ENCODE peak calls at places on chromosome 19, in ten cellular contexts. One of them, this sample, is unnamed.

GRCh38 chr19:10896851-10897526 is 25.6 kb downstream of the CARM1 start:
- DNase-seq in iPS DF 6.9: no peak
- DNase-seq in PC-9: no peak
- DNase-seq in stomach: no peak
- DNase-seq in AG08395: no peak
- DNase-seq in T follicular helper cell: no peak
- DNase-seq in HS-27A: no peak
- DNase-seq in AG20443: no peak
- DNase-seq in EL: no peak
- DNase-seq in smooth muscle cell of the brain vasculature: no peak
- DNase-seq in this sample: no peak

GRCh38 chr19:50925734-50926133 is 14.5 kb upstream of the KLK4 start:
- DNase-seq in iPS DF 6.9: no peak
- DNase-seq in PC-9: no peak
- DNase-seq in stomach: no peak
- DNase-seq in AG08395: no peak
- DNase-seq in T follicular helper cell: no peak
- DNase-seq in HS-27A: no peak
- DNase-seq in AG20443: no peak
- DNase-seq in EL: no peak
- DNase-seq in smooth muscle cell of the brain vasculature: no peak
- DNase-seq in this sample: no peak

GRCh38 chr19:3586124-3586626 is 897 bp downstream of the GIPC3 start:
- DNase-seq in iPS DF 6.9: no peak
- DNase-seq in PC-9: no peak
- DNase-seq in stomach: no peak
- DNase-seq in AG08395: no peak
- DNase-seq in T follicular helper cell: no peak
- DNase-seq in HS-27A: no peak
- DNase-seq in AG20443: no peak
- DNase-seq in EL: no peak
- DNase-seq in smooth muscle cell of the brain vasculature: no peak
- DNase-seq in this sample: peak

GRCh38 chr19:11995174-11995573 is 30.3 kb downstream of the ZNF763 start:
- DNase-seq in iPS DF 6.9: no peak
- DNase-seq in PC-9: no peak
- DNase-seq in stomach: no peak
- DNase-seq in AG08395: peak
- DNase-seq in T follicular helper cell: no peak
- DNase-seq in HS-27A: no peak
- DNase-seq in AG20443: peak
- DNase-seq in EL: peak
- DNase-seq in smooth muscle cell of the brain vasculature: no peak
- DNase-seq in this sample: peak

GRCh38 chr19:48739835-48740704 is at the start of gene RASIP1:
- DNase-seq in iPS DF 6.9: no peak
- DNase-seq in PC-9: no peak
- DNase-seq in stomach: no peak
- DNase-seq in AG08395: no peak
- DNase-seq in T follicular helper cell: no peak
- DNase-seq in HS-27A: no peak
- DNase-seq in AG20443: no peak
- DNase-seq in EL: no peak
- DNase-seq in smooth muscle cell of the brain vasculature: no peak
- DNase-seq in this sample: no peak

GRCh38 chr19:15378529-15379082 is 981 bp downstream of the AKAP8 start:
- DNase-seq in iPS DF 6.9: no peak
- DNase-seq in PC-9: peak
- DNase-seq in stomach: peak
- DNase-seq in AG08395: peak
- DNase-seq in T follicular helper cell: peak
- DNase-seq in HS-27A: peak
- DNase-seq in AG20443: peak
- DNase-seq in EL: peak
- DNase-seq in smooth muscle cell of the brain vasculature: no peak
- DNase-seq in this sample: no peak

GRCh38 chr19:54459282-54460229 is 4.0 kb downstream of the LENG9 start:
- DNase-seq in iPS DF 6.9: no peak
- DNase-seq in PC-9: no peak
- DNase-seq in stomach: no peak
- DNase-seq in AG08395: no peak
- DNase-seq in T follicular helper cell: no peak
- DNase-seq in HS-27A: no peak
- DNase-seq in AG20443: no peak
- DNase-seq in EL: no peak
- DNase-seq in smooth muscle cell of the brain vasculature: no peak
- DNase-seq in this sample: no peak

GRCh38 chr19:17391371-17392151 is 2.4 kb downstream of the CCDC194 start:
- DNase-seq in iPS DF 6.9: no peak
- DNase-seq in PC-9: no peak
- DNase-seq in stomach: no peak
- DNase-seq in AG08395: no peak
- DNase-seq in T follicular helper cell: no peak
- DNase-seq in HS-27A: no peak
- DNase-seq in AG20443: no peak
- DNase-seq in EL: no peak
- DNase-seq in smooth muscle cell of the brain vasculature: no peak
- DNase-seq in this sample: peak

GRCh38 chr19:18385675-18386542 is at the start of gene GDF15:
- DNase-seq in iPS DF 6.9: no peak
- DNase-seq in PC-9: peak
- DNase-seq in stomach: peak
- DNase-seq in AG08395: peak
- DNase-seq in T follicular helper cell: no peak
- DNase-seq in HS-27A: no peak
- DNase-seq in AG20443: peak
- DNase-seq in EL: peak
- DNase-seq in smooth muscle cell of the brain vasculature: peak
- DNase-seq in this sample: peak

GRCh38 chr19:28419312-28419711 is 793.6 kb downstream of the UQCRFS1 start:
- DNase-seq in iPS DF 6.9: no peak
- DNase-seq in PC-9: no peak
- DNase-seq in stomach: no peak
- DNase-seq in AG08395: no peak
- DNase-seq in T follicular helper cell: no peak
- DNase-seq in HS-27A: no peak
- DNase-seq in AG20443: no peak
- DNase-seq in EL: no peak
- DNase-seq in smooth muscle cell of the brain vasculature: no peak
- DNase-seq in this sample: no peak

GRCh38 chr19:33396701-33397535 is 23.4 kb downstream of the CEBPG start:
- DNase-seq in iPS DF 6.9: no peak
- DNase-seq in PC-9: no peak
- DNase-seq in stomach: no peak
- DNase-seq in AG08395: no peak
- DNase-seq in T follicular helper cell: no peak
- DNase-seq in HS-27A: no peak
- DNase-seq in AG20443: no peak
- DNase-seq in EL: no peak
- DNase-seq in smooth muscle cell of the brain vasculature: no peak
- DNase-seq in this sample: no peak

GRCh38 chr19:47047272-47047930 is 1.0 kb downstream of the TMEM160 start:
- DNase-seq in iPS DF 6.9: no peak
- DNase-seq in PC-9: no peak
- DNase-seq in stomach: no peak
- DNase-seq in AG08395: no peak
- DNase-seq in T follicular helper cell: no peak
- DNase-seq in HS-27A: no peak
- DNase-seq in AG20443: no peak
- DNase-seq in EL: no peak
- DNase-seq in smooth muscle cell of the brain vasculature: no peak
- DNase-seq in this sample: peak

GRCh38 chr19:36160821-36161596 is 8.8 kb upstream of the COX7A1 start:
- DNase-seq in iPS DF 6.9: no peak
- DNase-seq in PC-9: no peak
- DNase-seq in stomach: no peak
- DNase-seq in AG08395: no peak
- DNase-seq in T follicular helper cell: no peak
- DNase-seq in HS-27A: no peak
- DNase-seq in AG20443: no peak
- DNase-seq in EL: no peak
- DNase-seq in smooth muscle cell of the brain vasculature: no peak
- DNase-seq in this sample: no peak

GRCh38 chr19:43623889-43624670 is 4.7 kb upstream of the ZNF428 start:
- DNase-seq in iPS DF 6.9: no peak
- DNase-seq in PC-9: no peak
- DNase-seq in stomach: no peak
- DNase-seq in AG08395: no peak
- DNase-seq in T follicular helper cell: no peak
- DNase-seq in HS-27A: no peak
- DNase-seq in AG20443: no peak
- DNase-seq in EL: no peak
- DNase-seq in smooth muscle cell of the brain vasculature: no peak
- DNase-seq in this sample: peak

GRCh38 chr19:4108767-4109625 is 14.9 kb downstream of the MAP2K2 start:
- DNase-seq in iPS DF 6.9: no peak
- DNase-seq in PC-9: no peak
- DNase-seq in stomach: peak
- DNase-seq in AG08395: no peak
- DNase-seq in T follicular helper cell: peak
- DNase-seq in HS-27A: no peak
- DNase-seq in AG20443: no peak
- DNase-seq in EL: no peak
- DNase-seq in smooth muscle cell of the brain vasculature: no peak
- DNase-seq in this sample: no peak

GRCh38 chr19:10478903-10479384 is 24.2 kb downstream of the KEAP1 start:
- DNase-seq in iPS DF 6.9: peak
- DNase-seq in PC-9: peak
- DNase-seq in stomach: peak
- DNase-seq in AG08395: peak
- DNase-seq in T follicular helper cell: peak
- DNase-seq in HS-27A: peak
- DNase-seq in AG20443: peak
- DNase-seq in EL: peak
- DNase-seq in smooth muscle cell of the brain vasculature: peak
- DNase-seq in this sample: peak

GRCh38 chr19:10818306-10819123 is 17.5 kb downstream of the TMED1 start:
- DNase-seq in iPS DF 6.9: no peak
- DNase-seq in PC-9: no peak
- DNase-seq in stomach: no peak
- DNase-seq in AG08395: no peak
- DNase-seq in T follicular helper cell: no peak
- DNase-seq in HS-27A: no peak
- DNase-seq in AG20443: no peak
- DNase-seq in EL: peak
- DNase-seq in smooth muscle cell of the brain vasculature: no peak
- DNase-seq in this sample: no peak

GRCh38 chr19:53606031-53606430 is 25.8 kb upstream of the DPRX start:
- DNase-seq in iPS DF 6.9: no peak
- DNase-seq in PC-9: no peak
- DNase-seq in stomach: no peak
- DNase-seq in AG08395: no peak
- DNase-seq in T follicular helper cell: no peak
- DNase-seq in HS-27A: no peak
- DNase-seq in AG20443: no peak
- DNase-seq in EL: no peak
- DNase-seq in smooth muscle cell of the brain vasculature: no peak
- DNase-seq in this sample: no peak

GRCh38 chr19:1102407-1103106 is 1.2 kb upstream of the GPX4 start:
- DNase-seq in iPS DF 6.9: no peak
- DNase-seq in PC-9: peak
- DNase-seq in stomach: peak
- DNase-seq in AG08395: peak
- DNase-seq in T follicular helper cell: no peak
- DNase-seq in HS-27A: peak
- DNase-seq in AG20443: peak
- DNase-seq in EL: peak
- DNase-seq in smooth muscle cell of the brain vasculature: peak
- DNase-seq in this sample: no peak

GRCh38 chr19:1312732-1313694 is 27.3 kb downstream of the EFNA2 start:
- DNase-seq in iPS DF 6.9: no peak
- DNase-seq in PC-9: peak
- DNase-seq in stomach: no peak
- DNase-seq in AG08395: peak
- DNase-seq in T follicular helper cell: no peak
- DNase-seq in HS-27A: peak
- DNase-seq in AG20443: peak
- DNase-seq in EL: peak
- DNase-seq in smooth muscle cell of the brain vasculature: peak
- DNase-seq in this sample: no peak

This sample was measured in K562.